ENCODE peak calls at places on chromosome 10, in nine cellular contexts. C, N, V, S, X, A, K, U and L are unnamed samples.

GRCh38 chr10:14652067-14652466 is 122.6 kb downstream of the FAM107B start:
- DNase-seq in C (no peak), N (no peak), V (peak; percentile 27), S (no peak), X (no peak), A (no peak), K (no peak), U (no peak), L (no peak)

GRCh38 chr10:125747417-125747816 is 27.9 kb downstream of the EDRF1 start:
- DNase-seq in C (no peak), N (no peak), V (no peak), S (no peak), X (no peak), A (no peak), K (no peak), U (no peak), L (no peak)

GRCh38 chr10:35661236-35661635 is 19.1 kb upstream of the FZD8 start:
- DNase-seq in C (no peak), N (no peak), V (peak; percentile 57), S (no peak), X (no peak), A (no peak), K (no peak), U (no peak), L (no peak)

GRCh38 chr10:21265622-21266021 is 259.9 kb downstream of the SKIDA1 start:
- DNase-seq in C (peak; percentile 78), N (peak; percentile 58), V (peak; percentile 64), S (no peak), X (no peak), A (no peak), K (peak; percentile 54), U (no peak), L (no peak)

GRCh38 chr10:17737021-17737965 is 14.7 kb upstream of the TMEM236 start:
- DNase-seq in C (peak; percentile 63), N (peak; percentile 34), V (peak; percentile 25), S (no peak), X (peak; percentile 24), A (no peak), K (peak; percentile 73), U (no peak), L (peak; percentile 32)

GRCh38 chr10:6233725-6234277 is 31.1 kb downstream of the PFKFB3 start:
- DNase-seq in C (no peak), N (no peak), V (no peak), S (no peak), X (no peak), A (no peak), K (no peak), U (no peak), L (no peak)

GRCh38 chr10:25017247-25017590 is 807 bp downstream of the THNSL1 start:
- DNase-seq in C (no peak), N (peak; percentile 29), V (peak; percentile 7), S (no peak), X (peak; percentile 35), A (no peak), K (no peak), U (no peak), L (no peak)

GRCh38 chr10:120581496-120581895 is 124.5 kb downstream of the PLPP4 start:
- DNase-seq in C (no peak), N (no peak), V (no peak), S (no peak), X (no peak), A (no peak), K (no peak), U (no peak), L (no peak)

GRCh38 chr10:70457759-70458305 is 16.4 kb upstream of the NODAL start:
- DNase-seq in C (no peak), N (no peak), V (no peak), S (no peak), X (no peak), A (no peak), K (no peak), U (no peak), L (no peak)

GRCh38 chr10:6924166-6924565 is 344.1 kb upstream of the PRKCQ start:
- DNase-seq in C (peak; percentile 41), N (peak; percentile 61), V (peak; percentile 68), S (no peak), X (no peak), A (no peak), K (peak; percentile 51), U (no peak), L (no peak)

GRCh38 chr10:116655573-116655972 is 34.8 kb downstream of the PNLIPRP2 start:
- DNase-seq in C (no peak), N (no peak), V (no peak), S (no peak), X (no peak), A (no peak), K (no peak), U (no peak), L (no peak)

GRCh38 chr10:17428616-17429097 is 25.7 kb downstream of the ST8SIA6 start:
- DNase-seq in C (no peak), N (no peak), V (no peak), S (no peak), X (peak; percentile 81), A (no peak), K (no peak), U (no peak), L (peak; percentile 54)